ENCODE peak calls at places on chromosomes 5 and 9, in four cellular contexts. I, Z, V and T are unnamed samples.

GRCh38 chr9:111975709-111976108 is 79.1 kb downstream of the UGCG start:
- DNase-seq in V (no peak), Z (no peak), I (no peak), T (no peak)

GRCh38 chr5:35308391-35308790 is 78.1 kb upstream of the PRLR start:
- DNase-seq in V (no peak), Z (no peak), I (no peak), T (no peak)

GRCh38 chr9:98312365-98312764 is 56.9 kb upstream of the TBC1D2 start:
- DNase-seq in I (no peak), Z (no peak), V (no peak), T (no peak)

GRCh38 chr9:96203867-96204412 is 98.0 kb downstream of the HSD17B3 start:
- DNase-seq in V (peak), Z (no peak), I (no peak), T (peak)

GRCh38 chr9:36486454-36486932 is 86.2 kb upstream of the MELK start:
- DNase-seq in V (no peak), Z (peak), I (no peak), T (no peak)

GRCh38 chr9:132049323-132049882 is 30.3 kb downstream of the MED27 start:
- DNase-seq in Z (no peak), I (no peak), V (no peak), T (no peak)

GRCh38 chr5:72956324-72957140 is 691 bp downstream of the FCHO2 start:
- DNase-seq in I (peak), V (peak), Z (peak), T (no peak)

GRCh38 chr5:39661026-39661779 is 236.4 kb upstream of the DAB2 start:
- DNase-seq in I (no peak), Z (peak), V (no peak), T (no peak)

GRCh38 chr9:23638837-23639426 is 187.1 kb downstream of the ELAVL2 start:
- DNase-seq in I (no peak), Z (no peak), V (no peak), T (no peak)

GRCh38 chr9:91433180-91433579 is 9.5 kb upstream of the NFIL3 start:
- DNase-seq in I (no peak), V (no peak), Z (peak), T (no peak)

GRCh38 chr5:175344331-175345200 is 99.4 kb downstream of the DRD1 start:
- DNase-seq in Z (peak), V (no peak), I (no peak), T (no peak)

GRCh38 chr5:1375871-1376850 is 31.3 kb upstream of the CLPTM1L start:
- DNase-seq in I (no peak), Z (no peak), V (no peak), T (no peak)

GRCh38 chr5:91031396-91031741 is 351.7 kb downstream of the ARRDC3 start:
- DNase-seq in V (no peak), Z (no peak), I (no peak), T (no peak)

GRCh38 chr9:120841930-120842684 is 615 bp downstream of the PSMD5 start:
- DNase-seq in V (no peak), I (no peak), Z (peak), T (no peak)

GRCh38 chr5:153831976-153832375 is 206.7 kb downstream of the FAM114A2 start:
- DNase-seq in I (no peak), V (no peak), Z (peak), T (no peak)

GRCh38 chr9:38160613-38161215 is 91.7 kb upstream of the SHB start:
- DNase-seq in Z (peak), I (peak), V (peak), T (no peak)

GRCh38 chr9:129319938-129320481 is 141.9 kb upstream of the IER5L start:
- DNase-seq in V (no peak), Z (no peak), I (no peak), T (peak)

GRCh38 chr9:84669293-84670105 is at the start of gene NTRK2:
- DNase-seq in V (no peak), Z (peak), I (no peak), T (no peak)

GRCh38 chr9:89442501-89442978 is 55.4 kb downstream of the SEMA4D start:
- DNase-seq in I (no peak), Z (no peak), V (no peak), T (no peak)

GRCh38 chr9:110427497-110428104 is 89.9 kb upstream of the TXNDC8 start:
- DNase-seq in Z (peak), V (no peak), I (no peak), T (no peak)

GRCh38 chr9:16675131-16675530 is 195.3 kb downstream of the BNC2 start:
- DNase-seq in Z (peak), I (no peak), V (no peak), T (no peak)

GRCh38 chr5:141637266-141637692 is 482 bp downstream of the RELL2 start:
- DNase-seq in I (peak), Z (peak), V (no peak), T (no peak)